ENCODE peak calls at places on chromosomes 4 and X, in four cellular contexts. Z is GM23248, T is MM.1S, F is neural progenitor cell. I is an unnamed sample.

GRCh38 chr4:106583567-106583966 is 215.0 kb upstream of the GIMD1 start:
- DNase-seq in Z (peak), T (no peak), F (no peak), I (peak)

GRCh38 chr4:182453830-182454229 is 210.6 kb downstream of the TENM3 start:
- DNase-seq in F (peak), T (no peak), Z (no peak), I (no peak)

GRCh38 chrX:46912098-46912672 is at the start of gene JADE3:
- DNase-seq in F (peak), T (peak), Z (peak), I (peak)

GRCh38 chr4:929096-929765 is 2.9 kb downstream of the GAK start:
- DNase-seq in T (no peak), F (no peak), Z (no peak), I (no peak)

GRCh38 chr4:55615008-55615407 is 21.1 kb downstream of the NMU start:
- DNase-seq in T (no peak), F (no peak), Z (no peak), I (no peak)

GRCh38 chrX:42714981-42715688 is 62.8 kb downstream of the PPP1R2C start:
- DNase-seq in F (peak), T (no peak), Z (no peak), I (peak)

GRCh38 chrX:40173662-40174593 is 76.2 kb upstream of the BCOR start:
- DNase-seq in Z (peak), T (peak), F (peak), I (peak)

GRCh38 chrX:145848857-145849256 is 31.2 kb downstream of the SLITRK2 start:
- DNase-seq in Z (no peak), T (no peak), F (no peak), I (no peak)

GRCh38 chrX:56804867-56805266 is 75.8 kb downstream of the NBDY start:
- DNase-seq in Z (no peak), T (no peak), F (no peak), I (no peak)

GRCh38 chr4:23023666-23024065 is 330.9 kb downstream of the GBA3 start:
- DNase-seq in T (no peak), Z (peak), F (no peak), I (peak)

GRCh38 chr4:182938213-182938645 is 21.0 kb upstream of the DCTD start:
- DNase-seq in T (peak), F (peak), Z (peak), I (peak)

GRCh38 chr4:168304744-168305459 is 13.7 kb downstream of the DDX60 start:
- DNase-seq in F (no peak), T (no peak), Z (peak), I (peak)

GRCh38 chr4:58163172-58163571 is 1053.0 kb upstream of the IGFBP7 start:
- DNase-seq in Z (no peak), T (no peak), F (peak), I (no peak)

GRCh38 chr4:138050601-138051000 is 191.5 kb downstream of the SLC7A11 start:
- DNase-seq in T (no peak), Z (no peak), F (peak), I (no peak)

GRCh38 chrX:19375546-19375945 is 31.8 kb downstream of the PDHA1 start:
- DNase-seq in Z (no peak), T (no peak), F (no peak), I (no peak)

GRCh38 chr4:7924163-7924562 is 15.5 kb downstream of the AFAP1 start:
- DNase-seq in Z (no peak), T (no peak), F (no peak), I (no peak)

GRCh38 chr4:168648929-168649328 is 152.1 kb downstream of the PALLD start:
- DNase-seq in T (no peak), Z (peak), F (no peak), I (peak)

GRCh38 chrX:103330601-103331397 is 760 bp downstream of the TCEAL7 start:
- DNase-seq in Z (peak), F (peak), T (no peak), I (no peak)

GRCh38 chr4:146478009-146478408 is 43.7 kb downstream of the SLC10A7 start:
- DNase-seq in Z (no peak), F (peak), T (no peak), I (no peak)

GRCh38 chr4:39978904-39979303 is 1.2 kb upstream of the PDS5A start:
- DNase-seq in F (no peak), Z (no peak), T (no peak), I (no peak)

GRCh38 chrX:86033385-86033784 is 14.0 kb downstream of the CHM start:
- DNase-seq in F (no peak), Z (no peak), T (no peak), I (no peak)

GRCh38 chrX:9420513-9420912 is 44.3 kb upstream of the TBL1X start:
- DNase-seq in F (no peak), T (no peak), Z (no peak), I (no peak)

GRCh38 chr4:55033296-55033695 is 92.1 kb downstream of the KDR start:
- DNase-seq in T (no peak), F (no peak), Z (no peak), I (peak)

GRCh38 chrX:132209527-132209926 is 9.7 kb downstream of the RAP2C start:
- DNase-seq in Z (peak), F (no peak), T (no peak), I (no peak)

GRCh38 chr4:41258783-41259182 is 2.1 kb downstream of the UCHL1 start:
- DNase-seq in F (peak), Z (peak), T (peak), I (peak)

GRCh38 chr4:37748546-37748945 is 62.4 kb upstream of the RELL1 start:
- DNase-seq in T (no peak), F (no peak), Z (no peak), I (no peak)

GRCh38 chr4:19711871-19712270 is 539.8 kb upstream of the SLIT2 start:
- DNase-seq in T (no peak), F (no peak), Z (peak), I (peak)

GRCh38 chr4:89273741-89274141 is 33.9 kb downstream of the GPRIN3 start:
- DNase-seq in Z (no peak), T (no peak), F (no peak), I (no peak)

GRCh38 chrX:149641432-149641831 is 9.8 kb upstream of the TMEM185A start:
- DNase-seq in F (no peak), Z (peak), T (no peak), I (no peak)

GRCh38 chr4:174207370-174207769 is 76.1 kb downstream of the FBXO8 start:
- DNase-seq in F (no peak), T (no peak), Z (peak), I (no peak)

GRCh38 chrX:47264507-47265173 is 31.8 kb downstream of the USP11 start:
- DNase-seq in F (no peak), T (no peak), Z (peak), I (peak)

GRCh38 chrX:135345328-135345645 is 36.0 kb downstream of the ETDC start:
- DNase-seq in T (no peak), F (no peak), Z (peak), I (peak)

GRCh38 chrX:71565634-71566033 is 12.6 kb upstream of the GCNA start:
- DNase-seq in Z (no peak), F (no peak), T (no peak), I (no peak)

GRCh38 chr4:17722361-17722710 is 59.1 kb downstream of the FAM184B start:
- DNase-seq in F (no peak), T (no peak), Z (no peak), I (no peak)

GRCh38 chr4:6727081-6727942 is 11.3 kb downstream of the BLOC1S4 start:
- DNase-seq in F (peak), Z (peak), T (no peak), I (no peak)

GRCh38 chrX:69505772-69506616 is 1.9 kb downstream of the NALF2 start:
- DNase-seq in Z (no peak), T (no peak), F (peak), I (no peak)
- TF ChIP-seq EZH2 in Z (peak), T (no peak), F (peak), I (no peak)

DNA sequence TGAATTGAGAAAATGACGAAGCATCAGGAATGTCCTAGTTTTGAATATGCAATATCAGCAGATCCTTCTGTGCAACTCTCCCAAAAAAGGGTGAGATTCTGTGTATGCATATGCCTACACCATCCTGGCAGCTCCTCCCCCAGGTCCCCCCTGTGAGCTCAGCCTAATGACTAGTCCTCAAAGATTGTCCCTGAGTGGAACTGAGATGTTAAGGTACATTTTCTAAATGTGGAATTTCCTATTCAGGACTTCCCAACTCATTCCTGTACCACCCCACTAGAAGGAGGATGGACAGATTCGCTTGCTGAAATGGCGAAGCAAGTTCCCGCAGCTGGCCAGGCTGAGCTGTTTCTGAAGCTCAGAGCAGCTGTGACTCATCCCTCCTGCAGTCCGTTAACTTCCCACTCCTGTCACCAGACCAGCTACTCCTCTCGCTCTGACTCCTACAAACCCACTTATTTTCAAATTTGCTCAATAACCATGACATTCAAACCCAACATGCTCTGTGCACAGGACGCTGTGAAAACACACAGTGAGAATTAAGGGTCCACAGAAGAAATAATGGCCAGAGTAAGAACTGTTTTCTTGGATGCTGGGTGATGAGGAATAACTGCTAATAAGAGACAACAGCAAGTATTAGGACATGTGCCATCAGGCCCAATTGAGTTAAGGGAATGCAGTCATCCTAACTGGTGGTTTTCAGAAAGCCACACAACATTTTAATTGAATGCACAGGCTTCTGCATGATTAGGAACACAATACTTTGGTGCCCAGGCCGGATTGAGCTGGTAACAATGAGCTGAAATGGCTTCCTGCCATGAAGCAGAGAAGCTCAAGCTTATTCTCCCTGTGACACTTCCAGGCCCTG is 40.0 kb upstream of the IRF2 start:
- DNase-seq in F (peak), T (no peak), Z (peak), I (peak)
- H3K9ac ChIP-seq in F (no peak), T (no peak), Z (peak), I (no peak)

GRCh38 chrX:75229774-75230173 is 44.1 kb upstream of the UPRT start:
- DNase-seq in T (peak), Z (no peak), F (no peak), I (no peak)

GRCh38 chrX:75226280-75226679 is 47.6 kb upstream of the UPRT start:
- DNase-seq in T (no peak), Z (no peak), F (no peak), I (no peak)

GRCh38 chrX:75230296-75230695 is 43.6 kb upstream of the UPRT start:
- DNase-seq in Z (peak), T (peak), F (no peak), I (no peak)

GRCh38 chrX:75228854-75229253 is 45.0 kb upstream of the UPRT start:
- DNase-seq in Z (no peak), F (no peak), T (no peak), I (no peak)
- TF ChIP-seq EZH2phosphoT487 in Z (no peak), F (no peak), T (no peak), I (no peak)

DNA sequence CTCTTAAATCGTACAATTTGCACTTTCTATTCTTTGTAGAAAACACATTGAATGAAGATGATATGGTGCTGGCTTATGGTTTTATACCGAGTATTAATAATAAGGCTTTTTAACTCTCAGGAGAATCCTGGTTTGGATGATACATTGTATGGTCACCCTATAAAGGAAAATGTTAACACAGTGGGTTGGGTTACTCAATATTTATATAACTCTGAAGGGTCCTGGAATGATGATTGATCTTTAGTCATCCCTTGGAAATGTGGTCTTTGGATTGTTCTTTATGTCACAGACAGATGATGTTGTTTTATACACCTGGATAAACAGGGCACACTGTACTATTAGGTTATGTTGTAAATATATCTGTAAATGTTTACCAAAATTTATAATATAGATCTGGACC is 496.2 kb upstream of the NDST4 start:
- DNase-seq in Z (no peak), F (no peak), T (no peak), I (peak)
- TF ChIP-seq EZH2 in Z (no peak), F (no peak), T (no peak), I (no peak)

GRCh38 chrX:108323751-108324150 is 114.5 kb downstream of the COL4A6 start:
- DNase-seq in F (no peak), T (no peak), Z (no peak), I (no peak)
- H3K9ac ChIP-seq in F (no peak), T (no peak), Z (no peak), I (no peak)

GRCh38 chr4:152619556-152619955 is 60.2 kb downstream of the TMEM154 start:
- DNase-seq in F (no peak), Z (no peak), T (no peak), I (no peak)
- TF ChIP-seq EZH2phosphoT487 in F (no peak), Z (no peak), T (no peak), I (no peak)

DNA sequence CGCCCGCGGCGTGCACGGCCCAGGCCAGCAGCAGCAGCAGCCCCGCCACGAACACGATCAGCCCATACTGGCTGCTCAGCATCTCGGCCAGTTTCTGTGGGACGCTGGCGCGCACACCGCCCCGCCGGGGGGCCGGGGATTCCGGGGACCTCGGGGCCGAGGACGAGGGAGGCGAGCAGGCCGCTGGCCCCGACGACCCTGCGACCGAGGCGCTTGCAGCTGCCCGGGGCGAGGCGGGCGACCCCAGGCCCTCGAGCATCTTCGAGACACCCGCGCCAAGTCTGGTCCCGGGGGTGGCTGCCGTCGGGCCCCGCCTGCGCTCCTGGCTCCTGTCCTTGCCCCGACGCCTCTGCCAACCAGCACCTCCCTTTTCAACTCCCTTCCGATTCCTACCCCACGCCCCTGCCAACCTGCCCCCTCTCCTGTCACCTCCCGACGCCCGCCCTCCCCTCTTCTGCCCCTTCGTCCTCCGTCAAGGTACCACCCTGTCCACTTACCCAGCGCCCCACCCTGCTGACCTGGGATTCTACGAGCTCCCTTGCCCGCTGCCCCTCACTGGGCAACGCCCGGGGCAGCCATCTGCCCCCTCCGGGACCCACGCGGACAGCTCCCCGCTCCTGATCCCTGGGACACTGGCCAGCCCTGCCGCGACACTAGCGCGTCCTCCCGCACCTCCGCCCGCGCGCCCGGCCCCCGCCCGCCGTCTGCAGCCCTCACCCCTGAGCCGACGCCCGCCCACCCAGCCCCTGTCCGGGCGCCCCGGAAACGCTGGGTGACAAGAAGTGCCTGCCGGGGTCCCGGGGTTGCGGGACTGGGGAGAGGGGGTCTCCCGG is at the start of gene OTOP1:
- DNase-seq in F (no peak), T (no peak), Z (no peak), I (no peak)
- TF ChIP-seq EZH2 in F (no peak), T (no peak), Z (peak), I (no peak)

GRCh38 chr4:154491731-154492249 is at the start of gene DCHS2:
- DNase-seq in F (peak), T (no peak), Z (peak), I (peak)
- H3K9ac ChIP-seq in F (no peak), T (no peak), Z (no peak), I (no peak)

GRCh38 chr4:13159041-13159620 is 325.0 kb downstream of the RAB28 start:
- DNase-seq in Z (peak), F (no peak), T (no peak), I (peak)
- TF ChIP-seq EZH2phosphoT487 in Z (peak), F (no peak), T (no peak), I (no peak)

I was measured in PC-3.